ENCODE peak calls at places on chromosomes 11 and 22, in six cellular contexts. One of them, this sample, is unnamed.

GRCh38 chr22:45598596-45599217 is 72.9 kb upstream of the ATXN10 start:
- DNase-seq in myocyte: no peak
- DNase-seq in midbrain: no peak
- DNase-seq in NCI-H345: no peak
- DNase-seq in AG09309: no peak
- DNase-seq in prostate gland: no peak
- DNase-seq in this sample: no peak

GRCh38 chr11:1305063-1305495 is 4.4 kb downstream of the TOLLIP start:
- DNase-seq in myocyte: no peak
- DNase-seq in midbrain: no peak
- DNase-seq in NCI-H345: no peak
- DNase-seq in AG09309: no peak
- DNase-seq in prostate gland: no peak
- DNase-seq in this sample: no peak

GRCh38 chr22:36193577-36193976 is 8.0 kb downstream of the APOL4 start:
- DNase-seq in myocyte: no peak
- DNase-seq in midbrain: no peak
- DNase-seq in NCI-H345: no peak
- DNase-seq in AG09309: no peak
- DNase-seq in prostate gland: no peak
- DNase-seq in this sample: no peak

GRCh38 chr22:24433868-24434471 is 6.6 kb downstream of the ADORA2A start:
- DNase-seq in myocyte: peak; percentile 49
- DNase-seq in midbrain: no peak
- DNase-seq in NCI-H345: no peak
- DNase-seq in AG09309: no peak
- DNase-seq in prostate gland: no peak
- DNase-seq in this sample: peak; percentile 56

GRCh38 chr22:27843441-27843840 is 41.9 kb upstream of the MN1 start:
- DNase-seq in myocyte: no peak
- DNase-seq in midbrain: no peak
- DNase-seq in NCI-H345: no peak
- DNase-seq in AG09309: no peak
- DNase-seq in prostate gland: no peak
- DNase-seq in this sample: no peak

GRCh38 chr11:108994887-108995286 is 330.0 kb downstream of the DDX10 start:
- DNase-seq in myocyte: no peak
- DNase-seq in midbrain: no peak
- DNase-seq in NCI-H345: no peak
- DNase-seq in AG09309: no peak
- DNase-seq in prostate gland: no peak
- DNase-seq in this sample: no peak

GRCh38 chr11:75189911-75190310 is 39.0 kb downstream of the SLCO2B1 start:
- DNase-seq in myocyte: no peak
- DNase-seq in midbrain: no peak
- DNase-seq in NCI-H345: no peak
- DNase-seq in AG09309: no peak
- DNase-seq in prostate gland: no peak
- DNase-seq in this sample: no peak

GRCh38 chr11:61332823-61333637 is at the start of the genes DDB1 and TKFC:
- DNase-seq in myocyte: peak; percentile 94
- DNase-seq in midbrain: peak; percentile 94
- DNase-seq in NCI-H345: peak; percentile 96
- DNase-seq in AG09309: peak; percentile 33
- DNase-seq in prostate gland: peak; percentile 95
- DNase-seq in this sample: peak; percentile 96

GRCh38 chr11:72038491-72038890 is 39.8 kb downstream of the IL18BP start:
- DNase-seq in myocyte: peak; percentile 66
- DNase-seq in midbrain: peak; percentile 76
- DNase-seq in NCI-H345: no peak
- DNase-seq in AG09309: peak; percentile 46
- DNase-seq in prostate gland: peak; percentile 78
- DNase-seq in this sample: peak; percentile 72

GRCh38 chr11:3947084-3947483 is 91.6 kb downstream of the STIM1 start:
- DNase-seq in myocyte: peak; percentile 61
- DNase-seq in midbrain: no peak
- DNase-seq in NCI-H345: no peak
- DNase-seq in AG09309: no peak
- DNase-seq in prostate gland: peak; percentile 7
- DNase-seq in this sample: peak; percentile 36

GRCh38 chr11:34830648-34831047 is 85.5 kb downstream of the APIP start:
- DNase-seq in myocyte: peak; percentile 3
- DNase-seq in midbrain: no peak
- DNase-seq in NCI-H345: no peak
- DNase-seq in AG09309: no peak
- DNase-seq in prostate gland: no peak
- DNase-seq in this sample: peak; percentile 39

GRCh38 chr22:37024339-37025157 is 5.0 kb downstream of the MPST start:
- DNase-seq in myocyte: no peak
- DNase-seq in midbrain: no peak
- DNase-seq in NCI-H345: no peak
- DNase-seq in AG09309: no peak
- DNase-seq in prostate gland: no peak
- DNase-seq in this sample: no peak

GRCh38 chr11:17571431-17572358 is 24.6 kb downstream of the OTOG start:
- DNase-seq in myocyte: no peak
- DNase-seq in midbrain: no peak
- DNase-seq in NCI-H345: no peak
- DNase-seq in AG09309: no peak
- DNase-seq in prostate gland: no peak
- DNase-seq in this sample: no peak

GRCh38 chr11:10390375-10390774 is 64.7 kb upstream of the AMPD3 start:
- DNase-seq in myocyte: no peak
- DNase-seq in midbrain: no peak
- DNase-seq in NCI-H345: no peak
- DNase-seq in AG09309: no peak
- DNase-seq in prostate gland: peak; percentile 89
- DNase-seq in this sample: no peak

GRCh38 chr11:118572914-118573550 is 823 bp downstream of the ARCN1 start:
- DNase-seq in myocyte: peak; percentile 22
- DNase-seq in midbrain: no peak
- DNase-seq in NCI-H345: no peak
- DNase-seq in AG09309: no peak
- DNase-seq in prostate gland: peak; percentile 11
- DNase-seq in this sample: no peak

GRCh38 chr11:8056810-8057463 is 24.1 kb upstream of the TUB start:
- DNase-seq in myocyte: peak; percentile 46
- DNase-seq in midbrain: peak; percentile 12
- DNase-seq in NCI-H345: no peak
- DNase-seq in AG09309: peak; percentile 82
- DNase-seq in prostate gland: no peak
- DNase-seq in this sample: no peak

GRCh38 chr11:68214173-68215086 is 1.3 kb upstream of the KMT5B start:
- DNase-seq in myocyte: no peak
- DNase-seq in midbrain: no peak
- DNase-seq in NCI-H345: peak; percentile 21
- DNase-seq in AG09309: no peak
- DNase-seq in prostate gland: no peak
- DNase-seq in this sample: peak; percentile 35

GRCh38 chr11:116661056-116661455 is 111.7 kb downstream of the BUD13 start:
- DNase-seq in myocyte: no peak
- DNase-seq in midbrain: no peak
- DNase-seq in NCI-H345: no peak
- DNase-seq in AG09309: no peak
- DNase-seq in prostate gland: no peak
- DNase-seq in this sample: no peak

GRCh38 chr11:95821640-95822039 is 31.3 kb downstream of the CEP57 start:
- DNase-seq in myocyte: peak; percentile 21
- DNase-seq in midbrain: no peak
- DNase-seq in NCI-H345: no peak
- DNase-seq in AG09309: peak; percentile 37
- DNase-seq in prostate gland: no peak
- DNase-seq in this sample: no peak

GRCh38 chr11:36463781-36464180 is 46.3 kb downstream of the TRAF6 start:
- DNase-seq in myocyte: no peak
- DNase-seq in midbrain: no peak
- DNase-seq in NCI-H345: no peak
- DNase-seq in AG09309: no peak
- DNase-seq in prostate gland: no peak
- DNase-seq in this sample: no peak

GRCh38 chr22:27377901-27378300 is 423.7 kb downstream of the MN1 start:
- DNase-seq in myocyte: peak; percentile 85
- DNase-seq in midbrain: no peak
- DNase-seq in NCI-H345: peak; percentile 85
- DNase-seq in AG09309: no peak
- DNase-seq in prostate gland: no peak
- DNase-seq in this sample: peak; percentile 47

GRCh38 chr22:47210112-47210657 is 447.7 kb downstream of the TBC1D22A start:
- DNase-seq in myocyte: no peak
- DNase-seq in midbrain: no peak
- DNase-seq in NCI-H345: no peak
- DNase-seq in AG09309: no peak
- DNase-seq in prostate gland: no peak
- DNase-seq in this sample: no peak

GRCh38 chr22:45208696-45208992 is 32.0 kb downstream of the KIAA0930 start:
- DNase-seq in myocyte: no peak
- DNase-seq in midbrain: no peak
- DNase-seq in NCI-H345: no peak
- DNase-seq in AG09309: no peak
- DNase-seq in prostate gland: no peak
- DNase-seq in this sample: no peak

GRCh38 chr22:48445113-48445827 is 1382.4 kb downstream of the BRD1 start:
- DNase-seq in myocyte: no peak
- DNase-seq in midbrain: no peak
- DNase-seq in NCI-H345: no peak
- DNase-seq in AG09309: no peak
- DNase-seq in prostate gland: no peak
- DNase-seq in this sample: peak; percentile 19

GRCh38 chr22:23742505-23743264 is 8.2 kb downstream of the ZNF70 start:
- DNase-seq in myocyte: peak; percentile 53
- DNase-seq in midbrain: no peak
- DNase-seq in NCI-H345: no peak
- DNase-seq in AG09309: no peak
- DNase-seq in prostate gland: no peak
- DNase-seq in this sample: peak; percentile 68

GRCh38 chr11:110855246-110855645 is 143.0 kb upstream of the ARHGAP20 start:
- DNase-seq in myocyte: no peak
- DNase-seq in midbrain: no peak
- DNase-seq in NCI-H345: no peak
- DNase-seq in AG09309: peak; percentile 24
- DNase-seq in prostate gland: no peak
- DNase-seq in this sample: no peak

GRCh38 chr11:72818971-72819370 is 4.8 kb downstream of the ATG16L2 start:
- DNase-seq in myocyte: no peak
- DNase-seq in midbrain: no peak
- DNase-seq in NCI-H345: no peak
- DNase-seq in AG09309: no peak
- DNase-seq in prostate gland: no peak
- DNase-seq in this sample: no peak

GRCh38 chr11:96015911-96016565 is 92.1 kb upstream of the MTMR2 start:
- DNase-seq in myocyte: peak; percentile 11
- DNase-seq in midbrain: no peak
- DNase-seq in NCI-H345: no peak
- DNase-seq in AG09309: no peak
- DNase-seq in prostate gland: no peak
- DNase-seq in this sample: no peak

GRCh38 chr22:19291218-19291579 is 320 bp downstream of the CLTCL1 start:
- DNase-seq in myocyte: peak; percentile 65
- DNase-seq in midbrain: no peak
- DNase-seq in NCI-H345: peak; percentile 2
- DNase-seq in AG09309: no peak
- DNase-seq in prostate gland: peak; percentile 8
- DNase-seq in this sample: peak; percentile 49

GRCh38 chr11:79026803-79027445 is 413.9 kb downstream of the TENM4 start:
- DNase-seq in myocyte: no peak
- DNase-seq in midbrain: no peak
- DNase-seq in NCI-H345: no peak
- DNase-seq in AG09309: peak; percentile 57
- DNase-seq in prostate gland: no peak
- DNase-seq in this sample: no peak

GRCh38 chr11:48005133-48005532 is 24.8 kb downstream of the PTPRJ start:
- DNase-seq in myocyte: no peak
- DNase-seq in midbrain: no peak
- DNase-seq in NCI-H345: no peak
- DNase-seq in AG09309: no peak
- DNase-seq in prostate gland: no peak
- DNase-seq in this sample: no peak

GRCh38 chr11:134074346-134074745 is 5.5 kb downstream of the JAM3 start:
- DNase-seq in myocyte: peak; percentile 81
- DNase-seq in midbrain: no peak
- DNase-seq in NCI-H345: no peak
- DNase-seq in AG09309: no peak
- DNase-seq in prostate gland: no peak
- DNase-seq in this sample: no peak

GRCh38 chr11:121965330-121965729 is 150.7 kb downstream of the BLID start:
- DNase-seq in myocyte: no peak
- DNase-seq in midbrain: no peak
- DNase-seq in NCI-H345: no peak
- DNase-seq in AG09309: no peak
- DNase-seq in prostate gland: no peak
- DNase-seq in this sample: peak; percentile 30

GRCh38 chr11:93843906-93844305 is 6.5 kb downstream of the VSTM5 start:
- DNase-seq in myocyte: no peak
- DNase-seq in midbrain: no peak
- DNase-seq in NCI-H345: no peak
- DNase-seq in AG09309: no peak
- DNase-seq in prostate gland: no peak
- DNase-seq in this sample: no peak

GRCh38 chr11:8566613-8567210 is 27.3 kb downstream of the STK33 start:
- DNase-seq in myocyte: peak; percentile 64
- DNase-seq in midbrain: peak; percentile 67
- DNase-seq in NCI-H345: peak; percentile 67
- DNase-seq in AG09309: peak; percentile 5
- DNase-seq in prostate gland: no peak
- DNase-seq in this sample: no peak

GRCh38 chr22:36763576-36763975 is 12.3 kb downstream of the IFT27 start:
- DNase-seq in myocyte: no peak
- DNase-seq in midbrain: no peak
- DNase-seq in NCI-H345: no peak
- DNase-seq in AG09309: no peak
- DNase-seq in prostate gland: no peak
- DNase-seq in this sample: no peak

GRCh38 chr22:48394787-48395620 is 1432.7 kb downstream of the BRD1 start:
- DNase-seq in myocyte: no peak
- DNase-seq in midbrain: no peak
- DNase-seq in NCI-H345: peak; percentile 17
- DNase-seq in AG09309: no peak
- DNase-seq in prostate gland: no peak
- DNase-seq in this sample: no peak

GRCh38 chr11:71153005-71153395 is 99.4 kb downstream of the SHANK2 start:
- DNase-seq in myocyte: no peak
- DNase-seq in midbrain: no peak
- DNase-seq in NCI-H345: no peak
- DNase-seq in AG09309: no peak
- DNase-seq in prostate gland: no peak
- DNase-seq in this sample: no peak